ENCODE peak calls at places on chromosomes 12 and 14, in nine cellular contexts. One of them, this sample, is unnamed.
A peak's percentile ranks its signal among the peaks of the same experiment; 100 is the strongest.

GRCh38 chr12:53696285-53696654 is 20.4 kb upstream of the ATP5MC2 start:
- DNase-seq in right lobe of liver: peak; percentile 26
- DNase-seq in adrenal gland: peak; percentile 67
- DNase-seq in lower leg skin: no peak
- DNase-seq in NB4: peak; percentile 64
- DNase-seq in IMR-90: peak; percentile 85
- DNase-seq in gastrocnemius medialis: peak; percentile 51
- DNase-seq in body of pancreas: peak; percentile 79
- DNase-seq in HepG2: peak; percentile 82
- DNase-seq in this sample: peak; percentile 78

GRCh38 chr12:88578821-88579518 is 1.3 kb downstream of the KITLG start:
- DNase-seq in right lobe of liver: peak; percentile 15
- DNase-seq in adrenal gland: peak; percentile 21
- DNase-seq in lower leg skin: peak; percentile 83
- DNase-seq in NB4: peak; percentile 24
- DNase-seq in IMR-90: no peak
- DNase-seq in gastrocnemius medialis: no peak
- DNase-seq in body of pancreas: peak; percentile 42
- DNase-seq in HepG2: peak; percentile 37
- DNase-seq in this sample: peak; percentile 43

GRCh38 chr14:87810711-87811110 is 182.3 kb downstream of the GALC start:
- DNase-seq in right lobe of liver: no peak
- DNase-seq in adrenal gland: peak; percentile 30
- DNase-seq in lower leg skin: no peak
- DNase-seq in NB4: no peak
- DNase-seq in IMR-90: no peak
- DNase-seq in gastrocnemius medialis: no peak
- DNase-seq in body of pancreas: peak; percentile 6
- DNase-seq in HepG2: no peak
- DNase-seq in this sample: no peak

GRCh38 chr14:23371865-23372264 is 744 bp upstream of the IL25 start:
- DNase-seq in right lobe of liver: no peak
- DNase-seq in adrenal gland: no peak
- DNase-seq in lower leg skin: no peak
- DNase-seq in NB4: no peak
- DNase-seq in IMR-90: no peak
- DNase-seq in gastrocnemius medialis: no peak
- DNase-seq in body of pancreas: no peak
- DNase-seq in HepG2: no peak
- DNase-seq in this sample: no peak

GRCh38 chr12:46669720-46670119 is 156.1 kb downstream of the SLC38A4 start:
- DNase-seq in right lobe of liver: no peak
- DNase-seq in adrenal gland: no peak
- DNase-seq in lower leg skin: no peak
- DNase-seq in NB4: no peak
- DNase-seq in IMR-90: no peak
- DNase-seq in gastrocnemius medialis: no peak
- DNase-seq in body of pancreas: no peak
- DNase-seq in HepG2: no peak
- DNase-seq in this sample: no peak

GRCh38 chr14:66295386-66295785 is 190.8 kb upstream of the CCDC196 start:
- DNase-seq in right lobe of liver: no peak
- DNase-seq in adrenal gland: no peak
- DNase-seq in lower leg skin: no peak
- DNase-seq in NB4: no peak
- DNase-seq in IMR-90: no peak
- DNase-seq in gastrocnemius medialis: no peak
- DNase-seq in body of pancreas: no peak
- DNase-seq in HepG2: no peak
- DNase-seq in this sample: no peak

GRCh38 chr14:101561145-101561896 is at the start of gene DIO3:
- DNase-seq in right lobe of liver: peak; percentile 77
- DNase-seq in adrenal gland: no peak
- DNase-seq in lower leg skin: no peak
- DNase-seq in NB4: no peak
- DNase-seq in IMR-90: no peak
- DNase-seq in gastrocnemius medialis: no peak
- DNase-seq in body of pancreas: peak; percentile 70
- DNase-seq in HepG2: no peak
- DNase-seq in this sample: peak; percentile 40

GRCh38 chr12:93624595-93625294 is 52.3 kb downstream of the SOCS2 start:
- DNase-seq in right lobe of liver: no peak
- DNase-seq in adrenal gland: no peak
- DNase-seq in lower leg skin: no peak
- DNase-seq in NB4: no peak
- DNase-seq in IMR-90: peak; percentile 98
- DNase-seq in gastrocnemius medialis: no peak
- DNase-seq in body of pancreas: no peak
- DNase-seq in HepG2: peak; percentile 52
- DNase-seq in this sample: no peak

GRCh38 chr12:104356231-104357115 is 52.9 kb downstream of the EID3 start:
- DNase-seq in right lobe of liver: no peak
- DNase-seq in adrenal gland: peak; percentile 35
- DNase-seq in lower leg skin: peak; percentile 75
- DNase-seq in NB4: no peak
- DNase-seq in IMR-90: peak; percentile 59
- DNase-seq in gastrocnemius medialis: no peak
- DNase-seq in body of pancreas: no peak
- DNase-seq in HepG2: no peak
- DNase-seq in this sample: no peak

GRCh38 chr12:89507015-89507824 is 17.4 kb downstream of the GALNT4 start:
- DNase-seq in right lobe of liver: no peak
- DNase-seq in adrenal gland: no peak
- DNase-seq in lower leg skin: no peak
- DNase-seq in NB4: peak; percentile 34
- DNase-seq in IMR-90: no peak
- DNase-seq in gastrocnemius medialis: no peak
- DNase-seq in body of pancreas: peak; percentile 56
- DNase-seq in HepG2: peak; percentile 43
- DNase-seq in this sample: peak; percentile 48

GRCh38 chr14:86961106-86961716 is 1031.8 kb downstream of the GALC start:
- DNase-seq in right lobe of liver: no peak
- DNase-seq in adrenal gland: no peak
- DNase-seq in lower leg skin: no peak
- DNase-seq in NB4: peak; percentile 37
- DNase-seq in IMR-90: peak; percentile 3
- DNase-seq in gastrocnemius medialis: no peak
- DNase-seq in body of pancreas: peak; percentile 7
- DNase-seq in HepG2: peak; percentile 9
- DNase-seq in this sample: no peak

GRCh38 chr14:61147898-61148549 is 133.1 kb downstream of the TMEM30B start:
- DNase-seq in right lobe of liver: no peak
- DNase-seq in adrenal gland: no peak
- DNase-seq in lower leg skin: no peak
- DNase-seq in NB4: no peak
- DNase-seq in IMR-90: peak; percentile 100
- DNase-seq in gastrocnemius medialis: peak; percentile 77
- DNase-seq in body of pancreas: no peak
- DNase-seq in HepG2: peak; percentile 57
- DNase-seq in this sample: no peak

GRCh38 chr12:124493809-124494750 is 73.3 kb downstream of the NCOR2 start:
- DNase-seq in right lobe of liver: no peak
- DNase-seq in adrenal gland: no peak
- DNase-seq in lower leg skin: no peak
- DNase-seq in NB4: peak; percentile 58
- DNase-seq in IMR-90: no peak
- DNase-seq in gastrocnemius medialis: no peak
- DNase-seq in body of pancreas: no peak
- DNase-seq in HepG2: no peak
- DNase-seq in this sample: peak; percentile 51

GRCh38 chr12:75779891-75780501 is 251.6 kb downstream of the PHLDA1 start:
- DNase-seq in right lobe of liver: no peak
- DNase-seq in adrenal gland: no peak
- DNase-seq in lower leg skin: no peak
- DNase-seq in NB4: no peak
- DNase-seq in IMR-90: no peak
- DNase-seq in gastrocnemius medialis: no peak
- DNase-seq in body of pancreas: no peak
- DNase-seq in HepG2: no peak
- DNase-seq in this sample: no peak

DNA sequence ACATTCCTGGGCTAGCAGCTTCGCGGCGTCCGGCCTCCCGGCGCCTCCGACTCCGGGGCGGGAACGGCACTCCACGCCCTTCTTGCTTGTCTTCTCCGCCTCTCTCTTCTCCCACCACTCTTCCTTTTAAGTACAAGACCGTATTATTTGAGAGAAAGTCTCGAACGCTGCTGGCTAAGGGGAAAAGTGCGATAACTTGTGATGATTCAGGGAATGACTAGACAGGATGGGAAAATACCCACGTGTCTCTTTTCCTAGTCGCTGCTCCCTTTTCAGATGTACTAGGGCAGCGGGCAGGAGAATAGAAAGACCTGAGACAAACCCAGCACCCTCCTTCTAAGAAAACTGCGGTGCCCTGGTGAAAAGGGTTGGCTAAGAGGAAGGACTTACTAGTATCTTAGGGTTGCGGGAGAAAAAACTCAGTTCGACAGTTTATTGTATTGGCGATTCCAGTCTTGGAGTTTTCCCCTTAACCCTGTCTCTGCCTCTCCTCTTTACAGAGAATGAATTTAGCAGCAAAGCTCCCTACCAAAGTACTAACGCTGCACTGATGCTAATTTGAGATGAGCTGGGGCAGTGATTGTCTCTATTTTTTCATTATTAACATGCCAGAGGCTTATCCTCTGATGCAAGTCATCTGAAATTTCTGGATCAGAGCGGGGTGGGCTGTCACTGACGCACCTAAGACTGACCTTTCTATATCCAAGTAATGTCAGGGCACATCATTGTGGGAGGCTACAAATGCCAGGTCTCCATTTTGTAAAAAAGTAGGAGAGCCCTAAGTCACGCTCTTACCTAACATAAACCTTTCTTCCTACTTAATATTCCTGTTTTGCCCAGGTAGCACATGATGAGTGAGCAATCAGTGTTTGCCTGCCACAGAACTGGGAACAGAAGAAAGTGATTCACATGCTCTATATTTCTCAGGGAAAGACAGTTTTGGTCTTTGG is 810 bp upstream of the PAWR start:
- DNase-seq in right lobe of liver: no peak
- DNase-seq in adrenal gland: no peak
- DNase-seq in lower leg skin: no peak
- DNase-seq in NB4: no peak
- DNase-seq in IMR-90: peak; percentile 93
- DNase-seq in gastrocnemius medialis: no peak
- DNase-seq in body of pancreas: no peak
- DNase-seq in HepG2: peak; percentile 39
- DNase-seq in this sample: peak; percentile 32
- TF ChIP-seq POLR2A in right lobe of liver: peak; percentile 18
- TF ChIP-seq POLR2A in adrenal gland: peak; percentile 31
- TF ChIP-seq POLR2A in lower leg skin: no peak
- TF ChIP-seq POLR2A in NB4: no peak
- TF ChIP-seq POLR2A in IMR-90: peak; percentile 82
- TF ChIP-seq POLR2A in gastrocnemius medialis: no peak
- TF ChIP-seq POLR2A in body of pancreas: no peak
- TF ChIP-seq POLR2A in HepG2: no peak
- TF ChIP-seq POLR2A in this sample: no peak

GRCh38 chr12:13976880-13977279 is 4.5 kb downstream of the GRIN2B start:
- DNase-seq in right lobe of liver: no peak
- DNase-seq in adrenal gland: no peak
- DNase-seq in lower leg skin: no peak
- DNase-seq in NB4: no peak
- DNase-seq in IMR-90: no peak
- DNase-seq in gastrocnemius medialis: no peak
- DNase-seq in body of pancreas: no peak
- DNase-seq in HepG2: no peak
- DNase-seq in this sample: no peak
- TF ChIP-seq CTCF in right lobe of liver: no peak
- TF ChIP-seq CTCF in adrenal gland: no peak
- TF ChIP-seq CTCF in lower leg skin: no peak
- TF ChIP-seq CTCF in NB4: peak; percentile 14
- TF ChIP-seq CTCF in IMR-90: no peak
- TF ChIP-seq CTCF in gastrocnemius medialis: no peak
- TF ChIP-seq CTCF in body of pancreas: no peak
- TF ChIP-seq CTCF in HepG2: no peak
- TF ChIP-seq CTCF in this sample: no peak

DNA sequence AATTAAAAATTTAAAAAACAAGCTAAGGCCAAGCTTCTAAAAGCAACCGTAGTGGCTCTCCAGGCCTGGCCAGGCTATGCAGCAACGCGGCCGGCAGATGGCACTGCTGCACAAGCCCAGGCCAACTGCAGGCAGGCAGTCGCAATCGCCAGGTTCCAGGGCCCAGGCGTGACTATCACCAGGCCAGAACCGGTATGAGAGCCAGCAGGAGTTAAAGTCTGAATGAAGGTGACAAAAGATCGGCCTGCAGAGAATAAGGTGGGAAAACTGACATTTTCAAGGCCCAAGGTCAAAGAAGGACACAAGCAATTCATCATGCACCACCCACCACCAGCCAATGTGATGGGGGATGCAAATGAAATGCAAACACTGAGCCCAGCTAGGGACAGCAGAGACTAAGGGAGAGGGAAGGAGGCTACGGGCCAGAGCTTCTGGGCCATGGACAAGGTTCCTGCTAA is 43.6 kb upstream of the ANO2 start:
- DNase-seq in right lobe of liver: peak; percentile 85
- DNase-seq in adrenal gland: peak; percentile 85
- DNase-seq in lower leg skin: peak; percentile 93
- DNase-seq in NB4: peak; percentile 71
- DNase-seq in IMR-90: peak; percentile 71
- DNase-seq in gastrocnemius medialis: peak; percentile 22
- DNase-seq in body of pancreas: peak; percentile 85
- DNase-seq in HepG2: peak; percentile 37
- DNase-seq in this sample: peak; percentile 79
- TF ChIP-seq POLR2A in right lobe of liver: no peak
- TF ChIP-seq POLR2A in adrenal gland: no peak
- TF ChIP-seq POLR2A in lower leg skin: no peak
- TF ChIP-seq POLR2A in NB4: no peak
- TF ChIP-seq POLR2A in IMR-90: no peak
- TF ChIP-seq POLR2A in gastrocnemius medialis: no peak
- TF ChIP-seq POLR2A in body of pancreas: no peak
- TF ChIP-seq POLR2A in HepG2: no peak
- TF ChIP-seq POLR2A in this sample: no peak

GRCh38 chr14:72155379-72155993 is 223.3 kb downstream of the RGS6 start:
- DNase-seq in right lobe of liver: no peak
- DNase-seq in adrenal gland: no peak
- DNase-seq in lower leg skin: no peak
- DNase-seq in NB4: no peak
- DNase-seq in IMR-90: no peak
- DNase-seq in gastrocnemius medialis: no peak
- DNase-seq in body of pancreas: no peak
- DNase-seq in HepG2: no peak
- DNase-seq in this sample: no peak

DNA sequence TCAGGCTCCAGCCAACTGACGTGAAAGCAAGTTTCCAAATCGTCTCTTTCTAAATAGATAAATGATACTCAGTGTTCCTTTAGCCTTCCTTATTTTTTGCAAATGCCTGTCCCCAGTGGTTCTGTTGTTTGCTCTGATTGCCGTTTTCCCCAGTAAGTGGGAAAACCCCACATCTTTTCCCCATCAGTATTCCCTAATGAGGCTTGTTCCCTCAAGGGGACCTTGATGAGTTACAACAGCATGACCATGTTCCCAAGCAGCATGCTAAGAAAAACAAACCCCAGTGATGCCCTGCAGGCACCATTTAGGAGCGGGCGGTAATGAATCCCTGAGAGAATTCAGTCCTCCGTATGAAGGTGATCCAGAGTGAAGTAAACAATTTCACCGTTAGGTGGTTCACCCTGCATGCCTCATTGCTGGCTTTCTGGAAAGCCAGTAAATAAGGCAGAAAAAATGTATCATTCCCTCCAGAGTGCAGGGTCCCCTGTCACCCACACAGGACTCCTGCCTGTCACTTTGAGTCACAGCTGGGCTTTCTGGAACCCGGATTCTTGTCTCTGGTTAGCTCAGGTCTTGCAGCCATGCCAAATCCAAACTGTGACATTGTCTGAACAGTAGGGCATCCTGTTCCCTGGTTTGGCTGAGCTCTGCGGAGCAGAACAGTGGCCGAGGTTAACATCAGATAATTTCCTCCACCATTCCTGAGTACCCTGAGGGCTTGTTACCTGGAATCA is 222.6 kb downstream of the RGS6 start:
- DNase-seq in right lobe of liver: no peak
- DNase-seq in adrenal gland: no peak
- DNase-seq in lower leg skin: no peak
- DNase-seq in NB4: no peak
- DNase-seq in IMR-90: no peak
- DNase-seq in gastrocnemius medialis: peak; percentile 29
- DNase-seq in body of pancreas: no peak
- DNase-seq in HepG2: no peak
- DNase-seq in this sample: no peak
- TF ChIP-seq CTCF in right lobe of liver: no peak
- TF ChIP-seq CTCF in adrenal gland: no peak
- TF ChIP-seq CTCF in lower leg skin: no peak
- TF ChIP-seq CTCF in NB4: no peak
- TF ChIP-seq CTCF in IMR-90: no peak
- TF ChIP-seq CTCF in gastrocnemius medialis: no peak
- TF ChIP-seq CTCF in body of pancreas: no peak
- TF ChIP-seq CTCF in HepG2: no peak
- TF ChIP-seq CTCF in this sample: no peak

This sample was measured in transverse colon.